ENCODE peak calls at places on chromosome 4, in four cellular contexts. Y is nucleus accumbens; U is activated CD8-positive, alpha-beta memory T cell treated with anti-CD3 and anti-CD28 coated beads for 4 hours; B is stimulated activated CD4-positive, alpha-beta T cell treated with anti-CD3 and anti-CD28 coated beads, Interleukin-2, amount 100 ng/mL, for 48 hours. J is an unnamed sample.

GRCh38 chr4:48653217-48654014 is 126.7 kb downstream of the FRYL start:
- DNase-seq in U (no peak), Y (peak), B (no peak), J (no peak)

GRCh38 chr4:8843597-8843996 is 28.0 kb downstream of the HMX1 start:
- DNase-seq in B (no peak), Y (no peak), U (no peak), J (no peak)

GRCh38 chr4:128525387-128525786 is 237.8 kb upstream of the PGRMC2 start:
- DNase-seq in Y (no peak), B (no peak), U (no peak), J (no peak)

GRCh38 chr4:59570850-59571476 is 1629.2 kb upstream of the ADGRL3 start:
- DNase-seq in B (no peak), U (no peak), Y (no peak), J (no peak)

GRCh38 chr4:48853604-48854394 is 22.9 kb downstream of the OCIAD1 start:
- DNase-seq in U (no peak), Y (no peak), B (no peak), J (no peak)

GRCh38 chr4:135372131-135372530 is 1170.5 kb upstream of the PABPC4L start:
- DNase-seq in B (no peak), Y (no peak), U (no peak), J (no peak)

GRCh38 chr4:147610666-147611065 is 6.5 kb upstream of the TMEM184C start:
- DNase-seq in U (no peak), B (no peak), Y (no peak), J (no peak)

GRCh38 chr4:6343950-6344408 is 74.3 kb downstream of the WFS1 start:
- DNase-seq in Y (no peak), U (no peak), B (no peak), J (no peak)

GRCh38 chr4:184756399-184756798 is 22.5 kb upstream of the CENPU start:
- DNase-seq in Y (no peak), B (no peak), U (no peak), J (no peak)

GRCh38 chr4:102429553-102429952 is 71.6 kb upstream of the NFKB1 start:
- DNase-seq in U (no peak), B (no peak), Y (no peak), J (no peak)

GRCh38 chr4:7798215-7798995 is 141.3 kb downstream of the AFAP1 start:
- DNase-seq in B (no peak), U (no peak), Y (no peak), J (no peak)

GRCh38 chr4:81040175-81040659 is 9.7 kb downstream of the BMP3 start:
- DNase-seq in Y (no peak), U (no peak), B (no peak), J (no peak)

GRCh38 chr4:118417325-118417724 is 64.5 kb upstream of the PRSS12 start:
- DNase-seq in Y (no peak), U (no peak), B (no peak), J (no peak)

GRCh38 chr4:124943145-124943889 is 230.8 kb upstream of the ANKRD50 start:
- DNase-seq in B (no peak), U (no peak), Y (no peak), J (no peak)